ENCODE peak calls at places on chromosomes 13 and 19, in six cellular contexts. L, Q, D, K, V and W are unnamed samples.

GRCh38 chr19:55341191-55342043 is 1.7 kb downstream of the KMT5C start:
- DNase-seq in D (peak; percentile 66), L (peak; percentile 92), Q (peak; percentile 90), V (no peak), K (no peak), W (no peak)

GRCh38 chr19:38009650-38010229 is 102.7 kb downstream of the SIPA1L3 start:
- DNase-seq in D (no peak), K (no peak), V (no peak), Q (no peak), L (no peak), W (no peak)

GRCh38 chr13:34513526-34513925 is 428.5 kb upstream of the NBEA start:
- DNase-seq in V (no peak), Q (no peak), D (no peak), L (no peak), K (no peak), W (no peak)

GRCh38 chr13:91142572-91142971 is 204.9 kb upstream of the MIR17HG start:
- DNase-seq in Q (no peak), K (no peak), L (no peak), D (no peak), V (no peak), W (no peak)

GRCh38 chr19:14408641-14409120 is 10.5 kb downstream of the DDX39A start:
- DNase-seq in K (no peak), L (no peak), D (no peak), V (no peak), Q (no peak), W (no peak)

GRCh38 chr13:37947419-37948140 is 78.0 kb upstream of the TRPC4 start:
- DNase-seq in V (no peak), L (no peak), D (no peak), K (no peak), Q (no peak), W (no peak)

GRCh38 chr19:33052352-33052972 is 12.2 kb downstream of the RHPN2 start:
- DNase-seq in Q (no peak), K (no peak), L (no peak), D (no peak), V (no peak), W (no peak)

GRCh38 chr19:43956827-43957226 is 5.8 kb downstream of the ZNF221 start:
- DNase-seq in V (no peak), K (no peak), D (no peak), Q (no peak), L (no peak), W (no peak)